ENCODE peak calls at places on chromosome 2, in six cellular contexts. K is H9; S is NCI-H2029; H is activated CD8-positive, alpha-beta memory T cell treated with anti-CD3 and anti-CD28 coated beads for 48 hours; A is left cardiac atrium; Y is M059J. N is an unnamed sample.

GRCh38 chr2:225192869-225193268 is 150.6 kb upstream of the DOCK10 start:
- DNase-seq in A (no peak), K (no peak), H (no peak), Y (peak; percentile 24), S (no peak), N (no peak)

GRCh38 chr2:51996569-51996917 is 964.6 kb upstream of the NRXN1 start:
- DNase-seq in Y (no peak), A (no peak), S (no peak), H (no peak), K (no peak), N (no peak)

GRCh38 chr2:60358471-60358870 is 195.0 kb downstream of the BCL11A start:
- DNase-seq in A (no peak), S (no peak), H (no peak), K (no peak), Y (no peak), N (no peak)

GRCh38 chr2:121810959-121811853 is 55.8 kb downstream of the TSN start:
- DNase-seq in Y (peak; percentile 67), A (peak; percentile 70), S (peak; percentile 55), H (no peak), K (peak; percentile 74), N (peak; percentile 60)

GRCh38 chr2:54638103-54638502 is 85.4 kb upstream of the EML6 start:
- DNase-seq in K (no peak), S (no peak), Y (no peak), A (no peak), H (no peak), N (no peak)

GRCh38 chr2:10253596-10254372 is 48.9 kb upstream of the HPCAL1 start:
- DNase-seq in A (peak; percentile 12), H (no peak), Y (no peak), S (no peak), K (no peak), N (no peak)

GRCh38 chr2:233083782-233084181 is 23.6 kb downstream of the INPP5D start:
- DNase-seq in Y (no peak), H (no peak), A (no peak), S (no peak), K (no peak), N (no peak)

GRCh38 chr2:176001903-176002683 is at the start of gene LNPK:
- DNase-seq in H (peak; percentile 90), K (peak; percentile 94), Y (peak; percentile 88), S (peak; percentile 85), A (peak; percentile 93), N (peak; percentile 92)

GRCh38 chr2:96161785-96162367 is 16.6 kb upstream of the DUSP2 start:
- DNase-seq in H (no peak), Y (no peak), S (no peak), K (no peak), A (no peak), N (no peak)

GRCh38 chr2:8684421-8684884 is 2.6 kb downstream of the ID2 start:
- DNase-seq in Y (peak; percentile 57), H (no peak), A (no peak), K (no peak), S (no peak), N (no peak)

GRCh38 chr2:173231042-173231441 is 123.6 kb upstream of the CDCA7 start:
- DNase-seq in K (no peak), H (no peak), A (no peak), S (peak; percentile 93), Y (no peak), N (no peak)

GRCh38 chr2:31060397-31060796 is 77.8 kb downstream of the GALNT14 start:
- DNase-seq in S (no peak), Y (no peak), K (no peak), H (no peak), A (no peak), N (no peak)

GRCh38 chr2:20200697-20201555 is 24.0 kb downstream of the SDC1 start:
- DNase-seq in K (no peak), A (no peak), S (no peak), Y (no peak), H (no peak), N (no peak)

GRCh38 chr2:239328306-239329191 is 72.3 kb downstream of the HDAC4 start:
- DNase-seq in Y (no peak), A (peak; percentile 88), K (peak; percentile 19), S (no peak), H (no peak), N (no peak)

GRCh38 chr2:156021326-156022040 is 311.0 kb downstream of the NR4A2 start:
- DNase-seq in Y (no peak), H (no peak), S (no peak), K (no peak), A (no peak), N (peak; percentile 70)

GRCh38 chr2:146143971-146144370 is 1624.1 kb upstream of the ZEB2 start:
- DNase-seq in S (no peak), K (no peak), Y (peak; percentile 26), A (no peak), H (no peak), N (no peak)

GRCh38 chr2:29808321-29808720 is 113.1 kb downstream of the ALK start:
- DNase-seq in Y (peak; percentile 2), A (no peak), S (no peak), K (no peak), H (no peak), N (no peak)

N was measured in HT1080.